ENCODE peak calls at places on chromosomes 7 and 10, in seven cellular contexts. R, K, Y, V, C, Q and L are unnamed samples.

GRCh38 chr10:111482074-111482350 is 405.2 kb downstream of the ADRA2A start:
- DNase-seq in R (no peak), K (no peak), Y (no peak), V (no peak), C (no peak), Q (no peak), L (no peak)

GRCh38 chr10:27779462-27779861 is 33.8 kb upstream of the MKX start:
- DNase-seq in R (no peak), K (no peak), Y (no peak), V (no peak), C (no peak), Q (no peak), L (peak)

GRCh38 chr7:135321556-135321955 is 87.9 kb downstream of the STRA8 start:
- DNase-seq in R (no peak), K (no peak), Y (peak), V (peak), C (no peak), Q (no peak), L (no peak)

GRCh38 chr7:103149808-103150180 is 895 bp upstream of the NAPEPLD start:
- DNase-seq in R (no peak), K (no peak), Y (no peak), V (no peak), C (no peak), Q (no peak), L (no peak)

GRCh38 chr10:103499881-103500280 is 6.4 kb downstream of the NEURL1 start:
- DNase-seq in R (no peak), K (peak), Y (peak), V (no peak), C (no peak), Q (no peak), L (no peak)

GRCh38 chr10:51667992-51668689 is 31.3 kb downstream of the CSTF2T start:
- DNase-seq in R (no peak), K (no peak), Y (peak), V (peak), C (no peak), Q (no peak), L (no peak)

GRCh38 chr7:91344911-91345310 is 80.7 kb downstream of the FZD1 start:
- DNase-seq in R (no peak), K (no peak), Y (peak), V (peak), C (no peak), Q (no peak), L (no peak)

GRCh38 chr7:100914208-100914878 is 18.7 kb upstream of the ACHE start:
- DNase-seq in R (no peak), K (no peak), Y (no peak), V (no peak), C (no peak), Q (no peak), L (no peak)

GRCh38 chr7:130150587-130150986 is 54.6 kb downstream of the TMEM209 start:
- DNase-seq in R (no peak), K (no peak), Y (no peak), V (no peak), C (no peak), Q (no peak), L (no peak)

GRCh38 chr10:58030208-58030607 is 237.5 kb downstream of the IPMK start:
- DNase-seq in R (no peak), K (no peak), Y (no peak), V (no peak), C (no peak), Q (no peak), L (no peak)

GRCh38 chr7:150400779-150401423 is 21.8 kb downstream of the ZNF775 start:
- DNase-seq in R (no peak), K (no peak), Y (no peak), V (no peak), C (no peak), Q (no peak), L (no peak)

GRCh38 chr7:131159961-131160361 is 167.7 kb upstream of the MKLN1 start:
- DNase-seq in R (no peak), K (no peak), Y (peak), V (peak), C (no peak), Q (no peak), L (no peak)

GRCh38 chr7:80207501-80207900 is 72.9 kb downstream of the GNAI1 start:
- DNase-seq in R (no peak), K (no peak), Y (no peak), V (no peak), C (no peak), Q (no peak), L (no peak)

GRCh38 chr7:116534790-116535189 is 10.0 kb downstream of the CAV1 start:
- DNase-seq in R (no peak), K (no peak), Y (peak), V (peak), C (no peak), Q (no peak), L (peak)

GRCh38 chr10:32988604-32989003 is 30.6 kb upstream of the ITGB1 start:
- DNase-seq in R (no peak), K (no peak), Y (no peak), V (peak), C (no peak), Q (no peak), L (no peak)

GRCh38 chr7:102063736-102064135 is 222.9 kb upstream of the SH2B2 start:
- DNase-seq in R (peak), K (no peak), Y (peak), V (peak), C (no peak), Q (no peak), L (no peak)

GRCh38 chr10:110629680-110630191 is 14.4 kb upstream of the RBM20 start:
- DNase-seq in R (no peak), K (no peak), Y (peak), V (peak), C (no peak), Q (no peak), L (no peak)

GRCh38 chr10:67978749-67979148 is 94.3 kb downstream of the SIRT1 start:
- DNase-seq in R (no peak), K (no peak), Y (no peak), V (no peak), C (no peak), Q (no peak), L (no peak)

GRCh38 chr7:13742126-13742525 is 247.3 kb downstream of the ETV1 start:
- DNase-seq in R (no peak), K (no peak), Y (peak), V (peak), C (no peak), Q (no peak), L (no peak)

GRCh38 chr10:12471135-12471534 is 121.8 kb downstream of the CAMK1D start:
- DNase-seq in R (no peak), K (no peak), Y (no peak), V (no peak), C (no peak), Q (no peak), L (no peak)

GRCh38 chr10:31034041-31034918 is 2.6 kb upstream of the ZNF438 start:
- DNase-seq in R (no peak), K (no peak), Y (peak), V (peak), C (no peak), Q (no peak), L (peak)

GRCh38 chr10:62861507-62861906 is 45.3 kb upstream of the EGR2 start:
- DNase-seq in R (no peak), K (no peak), Y (no peak), V (no peak), C (no peak), Q (no peak), L (no peak)

GRCh38 chr10:132845041-132845551 is 59.1 kb upstream of the NKX6-2 start:
- DNase-seq in R (no peak), K (no peak), Y (no peak), V (no peak), C (no peak), Q (no peak), L (no peak)

GRCh38 chr10:56240471-56240870 is 120.6 kb downstream of the ZWINT start:
- DNase-seq in R (no peak), K (no peak), Y (no peak), V (no peak), C (no peak), Q (no peak), L (no peak)

GRCh38 chr10:43231523-43232078 is 35.3 kb downstream of the RASGEF1A start:
- DNase-seq in R (no peak), K (no peak), Y (no peak), V (no peak), C (no peak), Q (no peak), L (no peak)